ENCODE peak calls at places on chromosomes 11 and 22, in ten cellular contexts. I is activated CD8-positive, alpha-beta memory T cell treated with anti-CD3 and anti-CD28 coated beads for 1 hour; J is GM03348; D is AG09309; P is AG09319; S is stimulated activated CD4-positive, alpha-beta T cell treated with anti-CD3 and anti-CD28 coated beads, Interleukin-4, amount 100 ng/mL, for 48 hours; G is progenitor cell of endocrine pancreas; B is HuH-7.5; O is GM06990; N is activated CD4-positive, alpha-beta T cell treated with anti-CD3 and anti-CD28 coated beads, Interleukin-2, amount 50 U/mL, for 24 hours. L is an unnamed sample.

GRCh38 chr11:104127828-104128227 is 36.1 kb downstream of the PDGFD start:
- DNase-seq in N (no peak), I (no peak), D (no peak), B (no peak), S (no peak), G (no peak), P (no peak), O (no peak), J (peak; percentile 20), L (no peak)

GRCh38 chr22:45688606-45689080 is 17.0 kb downstream of the ATXN10 start:
- DNase-seq in P (peak; percentile 52), D (peak; percentile 78), N (no peak), G (no peak), O (no peak), J (peak; percentile 74), B (no peak), I (no peak), S (no peak), L (peak; percentile 38)

GRCh38 chr11:236774-237767 is at the start of gene PSMD13:
- DNase-seq in B (peak; percentile 79), O (peak; percentile 89), G (peak; percentile 68), S (peak; percentile 90), I (peak; percentile 81), N (peak; percentile 76), J (peak; percentile 96), P (peak; percentile 32), D (peak; percentile 29), L (peak; percentile 56)

GRCh38 chr11:100929377-100929776 is 200.2 kb downstream of the PGR start:
- DNase-seq in S (no peak), N (no peak), B (no peak), O (peak; percentile 9), G (no peak), J (peak; percentile 38), P (no peak), I (no peak), D (no peak), L (no peak)

GRCh38 chr22:19291218-19291579 is 320 bp downstream of the CLTCL1 start:
- DNase-seq in G (peak; percentile 50), N (no peak), P (no peak), B (no peak), S (peak; percentile 8), I (no peak), D (no peak), J (peak; percentile 68), O (peak; percentile 21), L (no peak)

GRCh38 chr22:28710112-28710888 is 30.7 kb upstream of the TTC28 start:
- DNase-seq in J (peak; percentile 73), P (peak; percentile 69), I (no peak), N (no peak), O (no peak), G (no peak), S (no peak), B (no peak), D (peak; percentile 61), L (no peak)

GRCh38 chr22:23207786-23208325 is 27.5 kb downstream of the BCR start:
- DNase-seq in B (no peak), I (no peak), S (no peak), J (no peak), P (no peak), N (no peak), O (peak; percentile 38), G (no peak), D (no peak), L (no peak)

GRCh38 chr11:16001899-16002426 is 354.4 kb downstream of the SOX6 start:
- DNase-seq in S (no peak), D (peak; percentile 53), J (peak; percentile 40), P (peak; percentile 83), G (no peak), I (no peak), B (peak; percentile 22), O (no peak), N (no peak), L (peak; percentile 10)

GRCh38 chr22:40413873-40414272 is 43.5 kb downstream of the SGSM3 start:
- DNase-seq in S (no peak), J (no peak), N (no peak), B (no peak), G (no peak), I (no peak), D (no peak), O (no peak), P (no peak), L (no peak)

GRCh38 chr22:45564349-45565030 is 61.8 kb downstream of the FBLN1 start:
- DNase-seq in O (no peak), D (no peak), G (no peak), I (no peak), B (no peak), J (no peak), N (no peak), S (no peak), P (no peak), L (no peak)

GRCh38 chr22:28051091-28051786 is 132.2 kb upstream of the PITPNB start:
- DNase-seq in S (no peak), D (no peak), J (no peak), O (no peak), G (no peak), I (no peak), N (no peak), B (no peak), P (no peak), L (no peak)

GRCh38 chr11:46381046-46381835 is at the start of gene MDK:
- DNase-seq in I (no peak), P (no peak), J (peak; percentile 63), N (no peak), S (no peak), O (no peak), D (no peak), G (peak; percentile 65), B (peak; percentile 57), L (no peak)

GRCh38 chr11:75673977-75674582 is 5.2 kb upstream of the MAP6 start:
- DNase-seq in O (no peak), I (no peak), D (peak; percentile 40), J (peak; percentile 18), B (no peak), G (no peak), S (peak; percentile 43), P (peak; percentile 10), N (no peak), L (peak; percentile 43)

GRCh38 chr22:21082248-21082647 is 36.5 kb downstream of the LRRC74B start:
- DNase-seq in S (no peak), B (no peak), O (no peak), D (no peak), I (no peak), J (no peak), P (peak; percentile 3), G (no peak), N (no peak), L (no peak)

GRCh38 chr22:37459211-37459610 is 27.0 kb downstream of the MFNG start:
- DNase-seq in J (no peak), S (no peak), D (no peak), P (no peak), G (no peak), I (no peak), O (no peak), N (no peak), B (no peak), L (no peak)

GRCh38 chr22:28246392-28246791 is 327.3 kb upstream of the PITPNB start:
- DNase-seq in N (no peak), I (no peak), P (no peak), D (peak; percentile 65), J (peak; percentile 64), O (no peak), G (no peak), B (no peak), S (no peak), L (no peak)

L was measured in HCT116.